ENCODE peak calls at places on chromosomes 11 and 22, in four cellular contexts. R is Calu3; V is left ventricle myocardium inferior; D is activated CD4-positive, alpha-beta T cell treated with anti-CD3 and anti-CD28 coated beads, Interleukin-2, amount 50 U/mL, for 1 hour. J is an unnamed sample.

GRCh38 chr22:24157783-24158170 is 23.5 kb upstream of the SUSD2 start:
- DNase-seq in D (no peak), V (no peak), R (no peak), J (no peak)

GRCh38 chr22:49950396-49950994 is 10.1 kb upstream of the PIM3 start:
- DNase-seq in D (no peak), R (peak; percentile 40), V (no peak), J (no peak)

GRCh38 chr22:19855504-19856409 is 1.1 kb upstream of the GNB1L start:
- DNase-seq in R (peak; percentile 49), D (peak; percentile 37), V (no peak), J (peak; percentile 58)

GRCh38 chr22:35746248-35746647 is 28.6 kb downstream of the APOL5 start:
- DNase-seq in D (no peak), R (no peak), V (peak; percentile 48), J (no peak)

GRCh38 chr11:1157645-1158591 is at the start of gene MUC5AC:
- DNase-seq in D (no peak), R (peak; percentile 41), V (no peak), J (no peak)

GRCh38 chr11:8913961-8914660 is 3.1 kb downstream of the AKIP1 start:
- DNase-seq in D (peak; percentile 43), V (no peak), R (peak; percentile 36), J (peak; percentile 24)

GRCh38 chr11:123186291-123186690 is 8.8 kb downstream of the CLMP start:
- DNase-seq in V (no peak), R (no peak), D (no peak), J (no peak)

GRCh38 chr22:49212002-49212401 is 615.7 kb downstream of the BRD1 start:
- DNase-seq in V (peak; percentile 1), D (no peak), R (no peak), J (no peak)

GRCh38 chr11:2140411-2141400 is 1.5 kb upstream of the IGF2 start:
- DNase-seq in R (no peak), V (no peak), D (no peak), J (no peak)

GRCh38 chr22:45774016-45774670 is 102.5 kb downstream of the ATXN10 start:
- DNase-seq in D (no peak), R (no peak), V (no peak), J (no peak)

GRCh38 chr22:22425366-22425765 is 83.2 kb downstream of the ZNF280B start:
- DNase-seq in D (no peak), R (no peak), V (no peak), J (no peak)

GRCh38 chr11:65444314-65445051 is 21.9 kb downstream of the NEAT1 start:
- DNase-seq in V (no peak), R (no peak), D (no peak), J (peak; percentile 14)

GRCh38 chr11:70176940-70177689 is 26.0 kb upstream of the FADD start:
- DNase-seq in V (no peak), D (peak; percentile 49), R (peak; percentile 55), J (peak; percentile 10)

GRCh38 chr22:28943501-28943879 is 60.1 kb downstream of the ZNRF3 start:
- DNase-seq in R (no peak), V (no peak), D (no peak), J (no peak)

GRCh38 chr11:114321621-114322257 is 25.5 kb downstream of the NNMT start:
- DNase-seq in D (no peak), V (peak; percentile 25), R (no peak), J (no peak)

GRCh38 chr11:95519912-95520311 is 269.7 kb downstream of the FAM76B start:
- DNase-seq in R (no peak), V (no peak), D (no peak), J (no peak)

GRCh38 chr11:130786987-130787688 is 129.1 kb downstream of the SNX19 start:
- DNase-seq in D (no peak), R (peak; percentile 27), V (no peak), J (no peak)

GRCh38 chr11:73372371-73372993 is 3.7 kb upstream of the RELT start:
- DNase-seq in V (no peak), R (peak; percentile 15), D (no peak), J (no peak)

GRCh38 chr11:34194576-34195335 is 89.3 kb downstream of the NAT10 start:
- DNase-seq in R (no peak), D (no peak), V (no peak), J (no peak)

GRCh38 chr11:66020618-66021357 is 5.5 kb downstream of the CATSPER1 start:
- DNase-seq in V (no peak), R (peak; percentile 82), D (no peak), J (no peak)

GRCh38 chr22:47324435-47324990 is 562.1 kb downstream of the TBC1D22A start:
- DNase-seq in V (no peak), D (no peak), R (no peak), J (no peak)

GRCh38 chr11:48116843-48117242 is 99.8 kb upstream of the OR4B1 start:
- DNase-seq in D (no peak), V (no peak), R (peak; percentile 39), J (no peak)

GRCh38 chr11:6319879-6320410 is 356 bp downstream of the CAVIN3 start:
- DNase-seq in D (no peak), V (peak; percentile 96), R (peak; percentile 83), J (peak; percentile 59)

GRCh38 chr11:57116654-57117053 is 65.1 kb upstream of the LRRC55 start:
- DNase-seq in D (no peak), V (peak; percentile 19), R (peak; percentile 33), J (peak; percentile 37)

GRCh38 chr11:124670732-124671131 is 2.8 kb downstream of the SIAE start:
- DNase-seq in D (peak; percentile 49), R (no peak), V (no peak), J (no peak)

GRCh38 chr11:127859941-127860354 is 727.4 kb downstream of the ETS1 start:
- DNase-seq in R (no peak), V (no peak), D (no peak), J (no peak)

GRCh38 chr11:47403571-47403970 is 4.8 kb upstream of the SLC39A13 start:
- DNase-seq in R (no peak), D (no peak), V (no peak), J (no peak)

GRCh38 chr11:36365937-36366336 is 69.8 kb downstream of the PRR5L start:
- DNase-seq in V (no peak), R (no peak), D (no peak), J (no peak)

GRCh38 chr11:134097146-134097545 is 28.3 kb downstream of the JAM3 start:
- DNase-seq in D (no peak), R (no peak), V (no peak), J (no peak)

GRCh38 chr11:75105462-75105925 is 8.8 kb upstream of the OR2AT4 start:
- DNase-seq in D (no peak), R (no peak), V (no peak), J (no peak)